ENCODE peak calls at places on chromosomes 3 and 15, in five cellular contexts. J is endothelial cell of umbilical vein; A is CD8-positive, alpha-beta T cell; P is uterus; F is SJSA1. I is an unnamed sample. For H3K9me3, the result is how much of the 10 kb centered on the place peaks cover.

GRCh38 chr3:72571052-72571451 is 277.2 kb downstream of the SHQ1 start:
- DNase-seq in J (no peak), A (no peak), P (no peak), F (no peak), I (no peak)

GRCh38 chr3:45994661-45995369 is 809 bp downstream of the FYCO1 start:
- DNase-seq in J (no peak), A (peak), P (peak), F (no peak), I (no peak)

GRCh38 chr15:67836477-67836876 is 3.4 kb downstream of the RNU6-1 start:
- DNase-seq in J (peak), A (peak), P (peak), F (no peak), I (no peak)

GRCh38 chr3:150759319-150759718 is 3.6 kb downstream of the SIAH2 start:
- DNase-seq in J (no peak), A (no peak), P (no peak), F (no peak), I (no peak)

GRCh38 chr15:85763157-85763556 is 31.6 kb downstream of the KLHL25 start:
- DNase-seq in J (no peak), A (no peak), P (no peak), F (peak), I (no peak)

GRCh38 chr3:45023675-45024074 is 2.4 kb upstream of the CLEC3B start:
- DNase-seq in J (no peak), A (no peak), P (no peak), F (no peak), I (no peak)

GRCh38 chr3:72892081-72892763 is 4.4 kb downstream of the GXYLT2 start:
- DNase-seq in J (no peak), A (no peak), P (peak), F (no peak), I (no peak)

GRCh38 chr3:138227650-138228049 is 40.5 kb downstream of the ARMC8 start:
- DNase-seq in J (no peak), A (no peak), P (no peak), F (no peak), I (no peak)

GRCh38 chr3:134446800-134447199 is 39.0 kb downstream of the ANAPC13 start:
- DNase-seq in J (peak), A (no peak), P (no peak), F (no peak), I (no peak)

GRCh38 chr3:170724599-170724998 is 138.7 kb upstream of the SLC7A14 start:
- DNase-seq in J (no peak), A (no peak), P (peak), F (no peak), I (no peak)

GRCh38 chr15:63408514-63408913 is 26.9 kb upstream of the CA12 start:
- DNase-seq in J (peak), A (no peak), P (no peak), F (no peak), I (no peak)

GRCh38 chr15:48507416-48508065 is 138.0 kb downstream of the FBN1 start:
- DNase-seq in J (peak), A (no peak), P (peak), F (no peak), I (no peak)

GRCh38 chr3:129119365-129120100 is 2.1 kb downstream of the RAB43 start:
- DNase-seq in J (peak), A (no peak), P (no peak), F (no peak), I (no peak)

GRCh38 chr3:152656207-152657001 is 178.5 kb upstream of the P2RY1 start:
- DNase-seq in J (peak), A (no peak), P (no peak), F (no peak), I (no peak)

GRCh38 chr3:123880998-123881561 is 3.1 kb downstream of the MYLK start:
- DNase-seq in J (peak), A (no peak), P (no peak), F (peak), I (no peak)

GRCh38 chr15:60379466-60380274 is 18.1 kb downstream of the ANXA2 start:
- DNase-seq in J (no peak), A (no peak), P (no peak), F (peak), I (no peak)

GRCh38 chr3:12962292-12962691 is 110.9 kb downstream of the IQSEC1 start:
- DNase-seq in J (no peak), A (no peak), P (no peak), F (no peak), I (no peak)

GRCh38 chr3:174945951-174946350 is 86.8 kb downstream of the NAALADL2 start:
- DNase-seq in J (no peak), A (no peak), P (no peak), F (no peak), I (no peak)

GRCh38 chr15:80978685-80979084 is 10.9 kb downstream of the MESD start:
- DNase-seq in J (peak), A (no peak), P (no peak), F (no peak), I (no peak)

GRCh38 chr15:90763700-90764099 is 46.6 kb downstream of the BLM start:
- DNase-seq in J (no peak), A (no peak), P (no peak), F (no peak), I (no peak)

GRCh38 chr3:8490079-8490552 is 11.5 kb upstream of the LMCD1 start:
- DNase-seq in J (no peak), A (no peak), P (peak), F (peak), I (no peak)

GRCh38 chr3:177703788-177704187 is 506.5 kb upstream of the TBL1XR1 start:
- DNase-seq in J (peak), A (no peak), P (no peak), F (no peak), I (no peak)

GRCh38 chr3:171777608-171777995 is 32.7 kb downstream of the PLD1 start:
- DNase-seq in J (no peak), A (no peak), P (no peak), F (no peak), I (no peak)

GRCh38 chr15:77393471-77393840 is 26.4 kb downstream of the PEAK1 start:
- DNase-seq in J (no peak), A (no peak), P (no peak), F (no peak), I (no peak)

GRCh38 chr3:94028093-94028837 is at the start of gene STX19:
- DNase-seq in J (no peak), A (no peak), P (no peak), F (no peak), I (no peak)

GRCh38 chr15:39145854-39146253 is 435.0 kb upstream of the THBS1 start:
- DNase-seq in J (peak), A (no peak), P (no peak), F (no peak), I (no peak)

GRCh38 chr3:16279417-16279816 is 14.4 kb downstream of the OXNAD1 start:
- DNase-seq in J (no peak), A (no peak), P (no peak), F (no peak), I (no peak)

GRCh38 chr3:124772081-124772831 is 42.0 kb downstream of the UMPS start:
- DNase-seq in J (peak), A (no peak), P (peak), F (peak), I (no peak)

GRCh38 chr15:74628949-74629348 is 13.3 kb downstream of the CLK3 start:
- DNase-seq in J (no peak), A (no peak), P (no peak), F (no peak), I (no peak)

GRCh38 chr3:176650478-176650877 is 546.8 kb downstream of the TBL1XR1 start:
- DNase-seq in J (no peak), A (no peak), P (no peak), F (no peak), I (no peak)

GRCh38 chr3:114569186-114569585 is 275.4 kb downstream of the TIGIT start:
- DNase-seq in J (peak), A (no peak), P (no peak), F (no peak), I (no peak)

GRCh38 chr3:113606539-113607218 is 74.3 kb downstream of the SIDT1 start:
- DNase-seq in J (no peak), A (peak), P (no peak), F (no peak), I (peak)

GRCh38 chr15:79091204-79091867 is 756 bp upstream of the RASGRF1 start:
- DNase-seq in J (no peak), A (no peak), P (no peak), F (peak), I (no peak)

GRCh38 chr3:71163216-71163918 is 420.2 kb downstream of the FOXP1 start:
- DNase-seq in J (peak), A (no peak), P (no peak), F (no peak), I (no peak)

GRCh38 chr3:49813497-49814174 is at the start of gene UBA7:
- DNase-seq in J (peak), A (no peak), P (peak), F (no peak), I (peak)

DNA sequence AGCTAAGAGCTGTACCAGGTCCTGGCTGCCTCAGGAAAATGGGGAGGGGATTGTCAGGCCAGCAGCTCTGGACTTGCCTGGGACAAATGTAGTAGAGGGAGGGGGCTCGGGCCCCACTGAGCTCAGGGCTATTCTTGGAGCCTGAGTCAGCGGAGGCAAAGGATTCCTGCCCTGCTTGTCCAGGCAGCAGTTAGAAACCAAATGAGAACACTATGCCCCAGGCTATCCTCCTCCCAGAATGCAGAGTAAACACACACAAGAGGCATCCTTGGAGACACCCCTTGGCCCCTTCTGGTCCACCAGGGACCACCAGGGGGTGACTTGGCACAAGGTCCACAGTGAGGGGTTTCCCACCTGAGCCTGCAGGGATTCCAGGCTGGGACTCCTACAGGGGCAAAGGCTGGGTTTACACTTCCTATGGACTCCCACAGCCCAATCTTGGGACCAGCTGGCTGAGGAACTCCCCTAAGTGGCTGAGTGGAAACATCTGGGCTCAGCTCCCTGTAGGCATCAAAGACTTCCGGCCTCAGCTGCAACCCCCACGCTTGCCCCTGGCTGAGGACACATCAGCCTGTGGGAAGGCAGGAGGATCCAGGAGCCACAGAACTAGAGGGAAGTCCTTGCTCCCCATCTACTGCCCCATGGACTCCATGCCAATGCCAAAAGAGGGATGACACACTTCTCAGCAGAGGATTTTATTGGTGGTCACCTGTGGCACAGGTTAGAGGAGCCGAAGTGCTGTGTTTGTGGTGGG is 3.4 kb upstream of the COL7A1 start:
- DNase-seq in J (no peak), A (no peak), P (peak), F (peak), I (no peak)
- H3K4me3 ChIP-seq in J (no peak), A (no peak), P (no peak), F (no peak), I (no peak)

GRCh38 chr3:100082108-100082642 is 32.1 kb downstream of the FILIP1L start:
- DNase-seq in J (no peak), A (no peak), P (no peak), F (no peak), I (no peak)

GRCh38 chr3:100075731-100076543 is 38.4 kb downstream of the FILIP1L start:
- DNase-seq in J (no peak), A (no peak), P (no peak), F (no peak), I (no peak)

GRCh38 chr3:100076544-100077529 is 37.5 kb downstream of the FILIP1L start:
- DNase-seq in J (no peak), A (no peak), P (no peak), F (no peak), I (no peak)

GRCh38 chr3:100080573-100080972 is 33.7 kb downstream of the FILIP1L start:
- DNase-seq in J (no peak), A (no peak), P (no peak), F (no peak), I (no peak)

DNA sequence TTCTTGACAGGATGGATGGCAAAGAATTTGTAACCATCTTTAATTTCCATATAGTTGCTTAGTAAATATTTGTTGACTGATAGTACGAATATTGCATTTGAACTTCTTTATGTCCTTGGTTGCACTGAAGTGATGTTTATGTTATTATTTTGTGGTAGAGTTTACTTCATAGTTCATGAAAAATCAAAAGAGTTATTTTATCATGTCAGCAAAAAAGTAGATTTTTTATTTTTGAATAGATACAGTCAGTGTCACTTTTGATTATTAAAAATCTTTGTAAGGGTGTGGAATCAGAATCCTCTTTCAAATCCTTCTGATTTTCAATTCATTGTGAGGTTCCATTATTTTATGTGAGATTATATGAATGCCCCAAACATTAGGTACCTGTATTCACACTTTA is 35.0 kb downstream of the FILIP1L start:
- DNase-seq in J (no peak), A (no peak), P (no peak), F (no peak), I (no peak)
- H3K9me3 ChIP-seq in J (under half), A (under half), P (under half), F (under half), I (under half)

DNA sequence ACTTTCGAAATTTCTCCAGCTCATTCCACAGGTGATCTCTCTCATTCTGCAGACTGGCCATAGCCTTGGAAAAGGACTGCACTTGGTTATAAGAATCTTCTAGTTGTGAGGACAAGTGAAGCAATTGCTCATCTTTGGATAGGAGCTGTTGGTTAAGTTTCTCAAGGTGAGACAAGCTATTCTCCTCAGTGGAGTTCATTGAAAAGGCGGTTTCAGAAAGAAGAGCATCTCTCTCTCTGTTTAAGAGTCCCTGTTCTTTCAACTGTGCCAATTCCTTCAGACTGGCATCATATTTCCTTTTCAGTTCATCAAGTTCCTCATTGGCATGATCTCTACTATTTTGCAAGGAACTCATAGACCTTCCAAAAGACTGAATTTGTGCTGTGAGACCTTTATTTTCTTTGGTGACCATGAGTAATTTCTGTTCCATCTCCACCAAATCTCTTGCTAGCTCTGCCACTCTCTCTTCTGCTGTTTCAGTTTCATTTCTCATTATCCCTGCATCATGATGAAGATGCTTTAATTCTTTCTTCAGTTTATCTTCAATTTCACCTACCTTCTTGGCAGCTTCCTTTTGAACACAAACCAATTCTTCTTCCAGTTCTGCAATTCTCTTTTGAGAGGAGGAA is 30.2 kb upstream of the HCLS1 start:
- DNase-seq in J (no peak), A (no peak), P (no peak), F (no peak), I (no peak)
- H3K27ac ChIP-seq in J (no peak), A (no peak), P (no peak), F (no peak), I (no peak)

DNA sequence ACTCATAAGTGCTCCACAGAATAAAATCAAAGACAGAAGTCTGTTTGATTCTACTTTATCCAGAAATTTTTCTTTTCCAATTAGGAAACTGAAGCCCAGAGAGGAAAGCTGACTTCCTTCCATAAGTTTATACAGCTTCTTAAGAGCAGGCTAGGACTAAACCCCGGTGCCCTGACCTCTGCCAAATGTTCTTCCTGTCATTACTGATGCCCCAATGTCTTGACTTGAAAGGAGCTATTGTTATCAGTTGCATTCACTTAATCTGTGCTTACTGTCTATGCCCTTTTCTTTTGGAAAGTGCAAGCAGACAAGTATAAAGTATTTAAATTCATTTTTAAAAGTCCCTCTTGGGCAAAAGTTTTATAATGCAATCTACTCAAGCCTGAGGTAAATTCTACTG is 18.1 kb downstream of the CD200 start:
- DNase-seq in J (peak), A (no peak), P (no peak), F (no peak), I (no peak)
- H3K4me3 ChIP-seq in J (no peak), A (no peak), P (no peak), F (no peak), I (no peak)